ENCODE peak calls at places on chromosome 22, in four cellular contexts. N is mucosa of descending colon, U is IMR-90, Q is AG10803. O is an unnamed sample.

GRCh38 chr22:30867746-30868662 is 100.6 kb downstream of the MORC2 start:
- DNase-seq in N (peak), U (no peak), Q (no peak), O (no peak)

GRCh38 chr22:30457964-30458363 is 13.9 kb downstream of the SEC14L3 start:
- DNase-seq in N (no peak), U (peak), Q (no peak), O (no peak)

GRCh38 chr22:46682011-46682731 is 55.9 kb downstream of the CERK start:
- DNase-seq in N (no peak), U (no peak), Q (no peak), O (no peak)

GRCh38 chr22:27686534-27686933 is 115.0 kb downstream of the MN1 start:
- DNase-seq in N (peak), U (peak), Q (peak), O (peak)

GRCh38 chr22:47034076-47034808 is 271.8 kb downstream of the TBC1D22A start:
- DNase-seq in N (peak), U (no peak), Q (no peak), O (no peak)

GRCh38 chr22:22810018-22810427 is 77.6 kb upstream of the IGLL5 start:
- DNase-seq in N (peak), U (peak), Q (peak), O (peak)

GRCh38 chr22:22944268-22944985 is 56.8 kb downstream of the IGLL5 start:
- DNase-seq in N (no peak), U (no peak), Q (no peak), O (no peak)

GRCh38 chr22:46788426-46789168 is 26.1 kb downstream of the TBC1D22A start:
- DNase-seq in N (no peak), U (no peak), Q (no peak), O (no peak)

GRCh38 chr22:39994046-39994565 is 648 bp upstream of the FAM83F start:
- DNase-seq in N (no peak), U (peak), Q (peak), O (no peak)

GRCh38 chr22:38110008-38110862 is at the start of gene BAIAP2L2:
- DNase-seq in N (peak), U (no peak), Q (no peak), O (no peak)

GRCh38 chr22:41479671-41480396 is 10.9 kb downstream of the ACO2 start:
- DNase-seq in N (no peak), U (peak), Q (peak), O (no peak)

GRCh38 chr22:46537221-46537945 is at the start of gene CELSR1:
- DNase-seq in N (peak), U (peak), Q (no peak), O (no peak)

GRCh38 chr22:16974298-16975084 is 33.5 kb downstream of the GAB4 start:
- DNase-seq in N (no peak), U (no peak), Q (no peak), O (no peak)

GRCh38 chr22:47013861-47014635 is 251.6 kb downstream of the TBC1D22A start:
- DNase-seq in N (no peak), U (no peak), Q (no peak), O (no peak)

GRCh38 chr22:38638216-38638615 is 18.0 kb downstream of the FAM227A start:
- DNase-seq in N (no peak), U (peak), Q (no peak), O (no peak)

GRCh38 chr22:43007519-43008102 is 7.3 kb downstream of the PACSIN2 start:
- DNase-seq in N (peak), U (peak), Q (peak), O (peak)

GRCh38 chr22:50601669-50602337 is 1.2 kb downstream of the MAPK8IP2 start:
- DNase-seq in N (peak), U (no peak), Q (no peak), O (no peak)

GRCh38 chr22:26846645-26847044 is 189.3 kb downstream of the MIAT start:
- DNase-seq in N (no peak), U (no peak), Q (peak), O (no peak)

GRCh38 chr22:31637375-31637937 is 24.6 kb downstream of the PISD start:
- DNase-seq in N (no peak), U (no peak), Q (no peak), O (no peak)

GRCh38 chr22:44049369-44050231 is 25.5 kb downstream of the PARVB start:
- DNase-seq in N (no peak), U (no peak), Q (no peak), O (no peak)

GRCh38 chr22:38104084-38104483 is 6.4 kb downstream of the BAIAP2L2 start:
- DNase-seq in N (peak), U (peak), Q (no peak), O (peak)

GRCh38 chr22:17106161-17106784 is 14.9 kb downstream of the TMEM121B start:
- DNase-seq in N (no peak), U (no peak), Q (no peak), O (no peak)

GRCh38 chr22:28074526-28074925 is 155.5 kb upstream of the PITPNB start:
- DNase-seq in N (no peak), U (no peak), Q (no peak), O (no peak)

GRCh38 chr22:28951969-28952521 is 68.7 kb downstream of the ZNRF3 start:
- DNase-seq in N (no peak), U (peak), Q (peak), O (peak)

GRCh38 chr22:27431896-27432295 is 369.7 kb downstream of the MN1 start:
- DNase-seq in N (no peak), U (peak), Q (peak), O (no peak)

GRCh38 chr22:46613606-46613997 is 6.6 kb upstream of the GRAMD4 start:
- DNase-seq in N (peak), U (no peak), Q (no peak), O (peak)

GRCh38 chr22:43969021-43969878 is 14.0 kb downstream of the SAMM50 start:
- DNase-seq in N (no peak), U (no peak), Q (no peak), O (no peak)

GRCh38 chr22:43262990-43263644 is 76.2 kb upstream of the TTLL12 start:
- DNase-seq in N (peak), U (no peak), Q (no peak), O (peak)

GRCh38 chr22:38317237-38317994 is at the start of gene CSNK1E:
- DNase-seq in N (peak), U (peak), Q (peak), O (peak)

GRCh38 chr22:21760640-21761039 is 25.0 kb upstream of the YPEL1 start:
- DNase-seq in N (no peak), U (peak), Q (peak), O (peak)

GRCh38 chr22:23796461-23796860 is 9.7 kb downstream of the SMARCB1 start:
- DNase-seq in N (no peak), U (no peak), Q (peak), O (peak)

GRCh38 chr22:50271519-50271970 is 1.4 kb upstream of the MAPK11 start:
- DNase-seq in N (peak), U (peak), Q (peak), O (peak)

GRCh38 chr22:42697542-42698013 is 23.1 kb downstream of the A4GALT start:
- DNase-seq in N (peak), U (peak), Q (peak), O (peak)

GRCh38 chr22:19766235-19766505 is 5.6 kb downstream of the TBX1 start:
- DNase-seq in N (no peak), U (no peak), Q (no peak), O (no peak)

GRCh38 chr22:19764636-19765476 is 4.3 kb downstream of the TBX1 start:
- DNase-seq in N (no peak), U (no peak), Q (peak), O (no peak)

GRCh38 chr22:19765477-19766234 is 5.1 kb downstream of the TBX1 start:
- DNase-seq in N (peak), U (no peak), Q (peak), O (peak)

GRCh38 chr22:19767427-19768380 is 7.1 kb downstream of the TBX1 start:
- DNase-seq in N (no peak), U (no peak), Q (no peak), O (no peak)

GRCh38 chr22:19766506-19767426 is 6.2 kb downstream of the TBX1 start:
- DNase-seq in N (peak), U (no peak), Q (no peak), O (peak)
- TF ChIP-seq CTCF in N (no peak), U (peak), Q (peak), O (peak)

DNA sequence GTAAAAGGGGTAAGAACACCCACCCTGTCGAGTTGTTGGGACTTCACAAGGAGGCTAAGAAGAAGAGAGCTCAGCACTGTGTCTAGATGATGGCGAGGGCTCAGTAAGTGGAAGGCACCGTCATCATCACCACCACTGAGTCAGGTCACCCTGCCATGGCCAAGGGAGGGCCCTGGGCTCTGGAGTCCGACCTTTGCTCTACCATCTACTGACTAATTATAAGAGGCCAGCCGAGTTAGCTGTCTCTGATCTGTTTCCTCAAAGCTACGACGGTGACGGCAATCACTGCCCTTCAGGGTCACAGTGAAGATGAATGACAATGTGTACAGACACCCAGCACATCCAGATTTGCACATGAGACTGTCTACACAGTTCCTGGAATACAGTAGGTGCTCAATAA is 29.3 kb downstream of the KIAA0930 start:
- DNase-seq in N (no peak), U (no peak), Q (no peak), O (peak)
- H3K4me3 ChIP-seq in N (no peak), U (no peak), Q (peak), O (peak)

GRCh38 chr22:25332386-25332785 is 112.9 kb downstream of the CRYBB2 start:
- DNase-seq in N (no peak), U (no peak), Q (no peak), O (no peak)

GRCh38 chr22:25331050-25331449 is 111.6 kb downstream of the CRYBB2 start:
- DNase-seq in N (no peak), U (no peak), Q (no peak), O (no peak)

DNA sequence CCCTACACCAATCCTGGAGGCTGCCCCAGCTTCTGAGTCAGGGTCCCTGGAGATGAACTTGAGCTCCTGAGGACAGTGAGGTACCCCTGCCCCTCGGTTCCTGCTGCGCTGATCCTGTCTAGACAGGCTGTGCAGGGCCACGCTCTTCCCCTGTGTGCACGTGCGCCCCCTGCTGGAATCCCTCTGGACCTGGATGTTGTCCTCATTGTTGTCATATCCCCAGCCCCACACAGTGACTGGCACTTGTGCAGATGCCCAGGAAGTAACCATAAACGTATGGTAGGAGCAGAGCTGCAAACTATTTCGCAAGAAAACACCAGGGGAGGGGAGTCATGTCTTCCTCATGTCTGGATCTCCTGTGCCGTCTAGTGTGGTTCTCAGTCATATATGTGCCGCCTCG is 114.7 kb downstream of the CRYBB2 start:
- DNase-seq in N (peak), U (peak), Q (peak), O (peak)
- TF ChIP-seq CTCF in N (peak), U (peak), Q (peak), O (peak)

GRCh38 chr22:45072322-45072903 is 62.6 kb upstream of the PHF21B start:
- DNase-seq in N (no peak), U (peak), Q (peak), O (peak)

GRCh38 chr22:45069925-45070324 is 60.1 kb upstream of the PHF21B start:
- DNase-seq in N (no peak), U (no peak), Q (no peak), O (no peak)

GRCh38 chr22:45077286-45077685 is 67.5 kb upstream of the PHF21B start:
- DNase-seq in N (no peak), U (no peak), Q (no peak), O (no peak)

GRCh38 chr22:45071618-45072017 is 61.8 kb upstream of the PHF21B start:
- DNase-seq in N (no peak), U (no peak), Q (no peak), O (no peak)

DNA sequence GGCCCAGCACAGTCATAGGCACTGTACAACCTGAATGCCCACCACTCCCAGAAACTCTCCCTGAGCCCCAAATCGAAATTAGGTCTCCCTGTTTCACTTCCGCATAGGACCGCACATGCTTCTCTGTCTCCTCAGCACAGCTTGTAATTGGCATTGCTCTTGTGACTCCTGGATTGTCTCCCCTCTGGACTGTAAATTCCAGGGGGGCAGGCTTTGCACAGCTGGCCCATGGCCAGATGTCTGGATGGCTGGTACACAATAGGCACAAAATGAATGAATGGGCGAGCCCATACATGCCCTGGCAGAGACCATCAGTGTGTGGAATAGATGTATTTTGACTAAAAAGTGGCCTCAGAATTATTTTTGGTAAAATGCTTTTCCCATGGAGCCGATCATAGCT is 63.3 kb upstream of the PHF21B start:
- DNase-seq in N (no peak), U (no peak), Q (no peak), O (no peak)
- H3K4me3 ChIP-seq in N (no peak), U (no peak), Q (no peak), O (no peak)

GRCh38 chr22:36409911-36410756 is 22.4 kb upstream of the MYH9 start:
- DNase-seq in N (peak), U (no peak), Q (no peak), O (peak)
- TF ChIP-seq CTCF in N (no peak), U (no peak), Q (no peak), O (no peak)

O was measured in fibroblast of villous mesenchyme.